ENCODE peak calls at places on chromosomes 1 and 21, in eight cellular contexts. W, M, A, U, G, I, O and E are unnamed samples.

GRCh38 chr21:45154511-45155508 is 80.4 kb downstream of the ADARB1 start:
- DNase-seq in U (peak; percentile 87), I (peak; percentile 83), W (no peak), G (peak; percentile 46), O (no peak), M (no peak), A (peak; percentile 8), E (no peak)

GRCh38 chr1:246297314-246298273 is 209.5 kb downstream of the SMYD3 start:
- DNase-seq in O (no peak), U (no peak), I (peak; percentile 59), G (peak; percentile 49), W (no peak), M (peak; percentile 30), A (no peak), E (no peak)

GRCh38 chr1:93882269-93882668 is 3.3 kb upstream of the DNTTIP2 start:
- DNase-seq in W (no peak), G (no peak), M (no peak), I (no peak), O (no peak), U (no peak), A (no peak), E (no peak)

GRCh38 chr1:6099297-6099696 is 53.6 kb downstream of the KCNAB2 start:
- DNase-seq in M (no peak), U (no peak), O (no peak), A (no peak), I (no peak), W (no peak), G (no peak), E (no peak)

GRCh38 chr1:179760521-179760920 is 17.4 kb downstream of the FAM163A start:
- DNase-seq in M (no peak), I (no peak), A (no peak), O (no peak), W (no peak), U (no peak), G (no peak), E (no peak)

GRCh38 chr1:157782946-157783345 is 6.0 kb upstream of the FCRL2 start:
- DNase-seq in W (no peak), U (no peak), O (no peak), A (no peak), G (no peak), I (no peak), M (no peak), E (no peak)

GRCh38 chr1:28915036-28915895 is 897 bp downstream of the EPB41 start:
- DNase-seq in A (no peak), U (peak; percentile 44), O (no peak), I (no peak), M (peak; percentile 25), G (no peak), W (peak; percentile 32), E (peak; percentile 44)

GRCh38 chr1:242178924-242179708 is 180.2 kb upstream of the MAP1LC3C start:
- DNase-seq in A (no peak), G (no peak), O (no peak), W (no peak), M (no peak), I (no peak), U (no peak), E (no peak)

GRCh38 chr1:214224605-214225354 is 56.2 kb upstream of the SMYD2 start:
- DNase-seq in U (no peak), O (no peak), M (no peak), W (no peak), G (peak; percentile 43), I (peak; percentile 48), A (no peak), E (no peak)

GRCh38 chr1:171345536-171345935 is 31.6 kb downstream of the FMO4 start:
- DNase-seq in U (no peak), A (no peak), I (peak; percentile 70), O (no peak), M (no peak), G (peak; percentile 46), W (no peak), E (no peak)

GRCh38 chr1:113899101-113899500 is 5.5 kb downstream of the AP4B1 start:
- DNase-seq in O (no peak), W (no peak), U (no peak), M (no peak), I (peak; percentile 22), A (no peak), G (peak; percentile 24), E (no peak)

GRCh38 chr1:234853906-234854647 is 244.1 kb upstream of the IRF2BP2 start:
- DNase-seq in W (no peak), M (no peak), A (no peak), G (peak; percentile 25), I (no peak), U (no peak), O (no peak), E (no peak)

GRCh38 chr1:172914517-172915144 is 136.1 kb downstream of the TNFSF18 start:
- DNase-seq in W (no peak), I (peak; percentile 76), O (peak; percentile 67), A (no peak), G (peak; percentile 91), U (no peak), M (no peak), E (no peak)

GRCh38 chr1:237788069-237788468 is 102.7 kb downstream of the ZP4 start:
- DNase-seq in A (no peak), U (no peak), M (no peak), G (no peak), W (no peak), I (no peak), O (no peak), E (no peak)

GRCh38 chr1:173863224-173864151 is 4.3 kb downstream of the GAS5 start:
- DNase-seq in O (no peak), A (no peak), W (no peak), I (no peak), M (no peak), U (no peak), G (no peak), E (no peak)

GRCh38 chr1:47351305-47351704 is 17.7 kb downstream of the CMPK1 start:
- DNase-seq in A (no peak), G (peak; percentile 39), I (peak; percentile 53), U (no peak), W (no peak), O (no peak), M (no peak), E (no peak)

GRCh38 chr21:35319684-35320083 is 270.6 kb upstream of the RUNX1 start:
- DNase-seq in O (no peak), W (no peak), G (no peak), I (no peak), M (peak; percentile 7), U (no peak), A (peak; percentile 69), E (no peak)

GRCh38 chr1:149884433-149885363 is 14.7 kb upstream of the BOLA1 start:
- DNase-seq in M (no peak), I (peak; percentile 51), W (no peak), G (peak; percentile 45), O (no peak), U (no peak), A (no peak), E (no peak)

GRCh38 chr1:204475651-204476432 is 18.8 kb downstream of the PIK3C2B start:
- DNase-seq in W (no peak), I (no peak), O (no peak), M (no peak), G (no peak), A (no peak), U (no peak), E (peak; percentile 10)

GRCh38 chr1:23200885-23201284 is 16.4 kb downstream of the HTR1D start:
- DNase-seq in U (no peak), O (no peak), A (no peak), M (no peak), W (no peak), I (peak; percentile 28), G (peak; percentile 21), E (no peak)

GRCh38 chr1:183267646-183268431 is 81.8 kb downstream of the LAMC2 start:
- DNase-seq in M (peak; percentile 79), W (no peak), U (peak; percentile 29), I (peak; percentile 96), A (peak; percentile 52), O (peak; percentile 84), G (peak; percentile 100), E (no peak)

GRCh38 chr1:112694363-112694929 is 12.5 kb downstream of the RHOC start:
- DNase-seq in I (no peak), U (no peak), W (no peak), A (no peak), M (no peak), O (no peak), G (no peak), E (no peak)

GRCh38 chr1:157455318-157455717 is 97.0 kb downstream of the FCRL5 start:
- DNase-seq in W (no peak), I (no peak), A (no peak), O (no peak), U (no peak), G (no peak), M (no peak), E (no peak)

GRCh38 chr1:5730272-5731109 is 261.7 kb downstream of the NPHP4 start:
- DNase-seq in I (no peak), G (no peak), U (no peak), A (no peak), W (no peak), M (no peak), O (no peak), E (no peak)

DNA sequence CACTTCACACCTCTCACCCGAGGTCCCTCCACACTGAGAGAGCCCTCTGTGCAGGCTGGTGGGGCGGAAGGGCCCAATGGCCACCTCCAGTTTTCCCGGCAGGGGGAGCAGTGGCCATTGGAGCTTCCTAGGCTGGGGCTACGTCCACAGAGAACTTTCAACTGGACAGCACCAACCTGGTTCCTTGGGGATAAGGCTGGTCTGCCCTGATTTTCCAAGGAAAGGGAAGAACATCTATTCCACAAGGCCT is 20.3 kb upstream of the LAPTM5 start:
- DNase-seq in W (no peak), M (no peak), U (no peak), O (no peak), G (no peak), A (no peak), I (no peak), E (no peak)
- TF ChIP-seq CTCF in W (no peak), M (no peak), U (no peak), O (peak; percentile 40), G (peak; percentile 15), A (no peak), I (peak; percentile 10), E (no peak)

GRCh38 chr1:186798960-186799688 is 29.6 kb upstream of the PLA2G4A start:
- DNase-seq in I (no peak), U (no peak), M (no peak), A (no peak), W (no peak), G (no peak), O (no peak), E (no peak)
- TF ChIP-seq CTCF in I (no peak), U (no peak), M (no peak), A (no peak), W (no peak), G (no peak), O (no peak), E (no peak)

GRCh38 chr1:11262171-11263049 is at the start of gene MTOR:
- DNase-seq in A (peak; percentile 99), O (peak; percentile 100), M (peak; percentile 100), I (peak; percentile 100), G (peak; percentile 100), W (peak; percentile 95), U (peak; percentile 98), E (peak; percentile 98)
- TF ChIP-seq CTCF in A (peak; percentile 9), O (peak; percentile 24), M (peak; percentile 15), I (peak; percentile 21), G (peak; percentile 18), W (no peak), U (peak; percentile 42), E (no peak)

DNA sequence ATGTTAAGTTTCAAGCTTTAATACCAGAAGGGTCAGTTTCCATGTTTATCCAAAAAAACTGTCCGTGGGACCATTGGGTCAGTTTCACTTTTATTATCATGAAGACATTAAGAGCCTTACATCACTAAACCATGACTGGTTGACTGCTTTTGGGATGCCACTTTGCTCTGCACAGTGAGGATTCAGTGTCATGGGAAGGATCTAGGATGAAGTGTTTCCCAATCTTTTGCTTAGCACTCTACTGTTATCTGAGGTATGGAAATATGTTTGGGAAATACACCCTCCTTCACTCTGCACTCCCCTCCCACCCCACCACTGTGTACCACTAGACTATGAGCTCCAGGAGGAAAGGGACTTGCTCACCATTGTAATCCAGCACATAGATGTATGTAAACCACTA is 16.3 kb downstream of the RPS6KC1 start:
- DNase-seq in O (no peak), W (no peak), U (no peak), I (no peak), A (no peak), M (no peak), G (peak; percentile 30), E (no peak)
- TF ChIP-seq CTCF in O (no peak), W (no peak), U (no peak), I (no peak), A (no peak), M (no peak), G (no peak), E (no peak)